ENCODE peak calls at places on chromosomes 13 and 19, in four cellular contexts. H is GM12892, E is SK-N-SH, R is K562. Y is an unnamed sample.

GRCh38 chr13:111217661-111218060 is 102.6 kb downstream of the ARHGEF7 start:
- DNase-seq in H (no peak), E (no peak), R (no peak), Y (no peak)

GRCh38 chr13:65095697-65096096 is 2134.4 kb downstream of the PCDH9 start:
- DNase-seq in H (no peak), E (peak), R (no peak), Y (no peak)

GRCh38 chr19:4518345-4519171 is at the start of gene PLIN4:
- DNase-seq in H (no peak), E (no peak), R (no peak), Y (no peak)

GRCh38 chr19:34994286-34994642 is 5.9 kb upstream of the GRAMD1A start:
- DNase-seq in H (no peak), E (no peak), R (no peak), Y (no peak)

GRCh38 chr19:51565583-51565982 is 5.5 kb upstream of the ZNF175 start:
- DNase-seq in H (no peak), E (no peak), R (no peak), Y (no peak)

GRCh38 chr19:17289489-17289888 is 7.8 kb downstream of the ANKLE1 start:
- DNase-seq in H (peak), E (peak), R (peak), Y (peak)

GRCh38 chr19:49475995-49476880 is 2.2 kb downstream of the FLT3LG start:
- DNase-seq in H (no peak), E (peak), R (peak), Y (no peak)

GRCh38 chr13:33509642-33510229 is 224.2 kb upstream of the STARD13 start:
- DNase-seq in H (no peak), E (no peak), R (no peak), Y (no peak)

GRCh38 chr13:101739382-101740178 is 287.1 kb downstream of the ITGBL1 start:
- DNase-seq in H (no peak), E (no peak), R (no peak), Y (no peak)

GRCh38 chr13:84481958-84482357 is 599.7 kb upstream of the SLITRK1 start:
- DNase-seq in H (no peak), E (no peak), R (no peak), Y (no peak)

GRCh38 chr13:95267662-95268369 is 33.4 kb downstream of the ABCC4 start:
- DNase-seq in H (no peak), E (no peak), R (peak), Y (no peak)

GRCh38 chr19:33411621-33412180 is 38.2 kb downstream of the CEBPG start:
- DNase-seq in H (no peak), E (no peak), R (no peak), Y (no peak)

GRCh38 chr19:45469835-45470146 is 2.0 kb downstream of the FOSB start:
- DNase-seq in H (peak), E (peak), R (peak), Y (peak)

GRCh38 chr13:111956261-111957151 is 110.4 kb upstream of the SOX1 start:
- DNase-seq in H (no peak), E (no peak), R (no peak), Y (no peak)

GRCh38 chr13:80469105-80469840 is 128.3 kb upstream of the SPRY2 start:
- DNase-seq in H (no peak), E (no peak), R (no peak), Y (no peak)

GRCh38 chr13:40790232-40790631 is 821 bp downstream of the SLC25A15 start:
- DNase-seq in H (no peak), E (peak), R (no peak), Y (no peak)

GRCh38 chr19:50311723-50312635 is 17.2 kb downstream of the KCNC3 start:
- DNase-seq in H (no peak), E (peak), R (peak), Y (no peak)

GRCh38 chr19:4369109-4369887 is 25.9 kb downstream of the MPND start:
- DNase-seq in H (peak), E (no peak), R (no peak), Y (peak)

GRCh38 chr13:38002596-38002995 is 133.0 kb upstream of the TRPC4 start:
- DNase-seq in H (no peak), E (no peak), R (no peak), Y (no peak)

GRCh38 chr13:27171244-27171829 is at the start of gene USP12:
- DNase-seq in H (peak), E (peak), R (peak), Y (peak)

GRCh38 chr13:79637086-79637763 is 156.3 kb downstream of the NDFIP2 start:
- DNase-seq in H (no peak), E (no peak), R (no peak), Y (no peak)

DNA sequence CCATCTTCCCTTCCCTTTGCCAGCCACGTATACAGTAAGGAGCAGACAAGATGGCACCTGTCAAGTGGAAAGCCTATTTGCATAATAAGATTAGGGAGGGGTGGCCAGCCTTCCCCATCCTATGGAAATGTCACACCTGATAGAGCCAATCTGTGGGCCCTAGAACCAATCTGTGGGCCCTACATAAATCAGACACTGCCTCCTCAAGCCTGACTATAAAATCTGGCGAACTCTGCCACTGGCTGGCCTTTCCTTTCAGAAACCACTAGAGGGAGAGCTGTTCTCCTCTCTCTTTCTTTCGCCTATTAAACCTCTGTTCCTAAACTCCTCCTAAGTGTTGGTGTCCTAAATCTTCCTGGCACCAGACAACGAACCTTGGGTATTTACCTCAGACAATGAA is 231.5 kb upstream of the KLHL1 start:
- DNase-seq in H (no peak), E (no peak), R (no peak), Y (no peak)
- TF ChIP-seq TAF1 in H (no peak), E (no peak), R (no peak), Y (no peak)

GRCh38 chr19:1554968-1555801 is 12.9 kb downstream of the MEX3D start:
- DNase-seq in H (no peak), E (no peak), R (no peak), Y (no peak)
- TF ChIP-seq TAF1 in H (no peak), E (no peak), R (no peak), Y (no peak)

DNA sequence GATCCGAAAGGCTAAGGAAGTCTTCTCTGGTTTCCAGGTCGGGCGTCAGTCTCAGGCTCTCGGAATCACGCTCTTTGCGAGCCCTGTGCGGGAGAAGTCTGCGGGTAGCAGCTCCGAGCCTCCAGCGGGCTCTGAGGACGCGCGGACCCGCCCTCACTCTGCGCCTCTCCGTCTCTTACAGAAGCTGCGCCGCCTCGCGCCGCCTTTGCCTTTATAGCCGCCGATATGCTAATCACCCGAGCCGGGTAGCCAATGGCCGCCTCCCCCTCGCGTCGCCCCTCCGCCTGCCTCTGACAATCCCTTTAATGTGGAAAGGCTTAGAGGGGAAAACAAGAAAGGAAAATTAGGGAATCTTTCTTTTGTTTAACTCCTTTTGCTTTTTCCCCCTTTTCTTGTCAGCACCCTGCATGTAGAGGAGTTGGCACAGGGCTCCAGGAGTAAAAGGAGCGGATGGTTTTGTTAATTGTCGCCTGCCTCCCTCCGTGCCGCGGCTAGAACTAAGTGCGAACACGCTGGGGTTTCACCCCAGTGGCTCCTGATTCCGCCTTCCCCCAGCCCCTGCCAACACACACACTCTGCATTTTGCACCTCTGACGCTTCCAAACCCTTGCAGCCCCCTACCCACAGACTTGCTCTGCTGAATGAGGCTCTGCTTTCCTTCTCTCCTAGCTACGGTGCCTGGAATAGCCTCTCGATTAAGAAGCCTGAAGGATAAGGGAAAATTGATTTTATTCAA is at the start of gene PCDH8:
- DNase-seq in H (no peak), E (peak), R (no peak), Y (no peak)
- TF ChIP-seq TAF1 in H (no peak), E (no peak), R (no peak), Y (no peak)

DNA sequence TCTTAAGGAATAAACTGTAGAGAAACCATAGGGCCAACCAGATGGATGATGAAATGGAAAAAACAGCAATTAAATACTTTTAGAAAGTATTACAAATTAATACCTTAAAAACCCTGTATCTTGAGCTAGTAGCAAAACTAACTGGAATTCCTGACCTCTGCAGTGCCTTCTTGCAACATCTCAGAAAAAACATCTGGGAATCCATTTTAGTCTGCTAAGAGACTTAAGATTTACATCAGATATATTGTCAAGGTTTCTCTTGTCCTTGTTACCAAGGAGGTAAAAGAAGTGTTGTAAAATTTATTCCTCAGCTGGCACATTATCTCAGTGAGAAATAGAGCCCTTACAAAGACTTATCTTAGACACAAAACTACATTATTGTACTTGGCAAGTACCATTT is 18.5 kb downstream of the KCNRG start:
- DNase-seq in H (no peak), E (no peak), R (no peak), Y (no peak)
- TF ChIP-seq TAF1 in H (no peak), E (no peak), R (no peak), Y (no peak)

GRCh38 chr19:29671393-29672076 is 6.3 kb downstream of the PLEKHF1 start:
- DNase-seq in H (peak), E (no peak), R (peak), Y (peak)
- TF ChIP-seq TAF1 in H (no peak), E (no peak), R (no peak), Y (no peak)

GRCh38 chr13:106561551-106562170 is 6.3 kb downstream of the ARGLU1 start:
- DNase-seq in H (peak), E (no peak), R (no peak), Y (peak)
- TF ChIP-seq TAF1 in H (no peak), E (no peak), R (no peak), Y (no peak)

GRCh38 chr19:5926641-5927438 is 12.8 kb downstream of the CAPS start:
- DNase-seq in H (no peak), E (peak), R (no peak), Y (no peak)
- TF ChIP-seq TAF1 in H (no peak), E (no peak), R (no peak), Y (no peak)

DNA sequence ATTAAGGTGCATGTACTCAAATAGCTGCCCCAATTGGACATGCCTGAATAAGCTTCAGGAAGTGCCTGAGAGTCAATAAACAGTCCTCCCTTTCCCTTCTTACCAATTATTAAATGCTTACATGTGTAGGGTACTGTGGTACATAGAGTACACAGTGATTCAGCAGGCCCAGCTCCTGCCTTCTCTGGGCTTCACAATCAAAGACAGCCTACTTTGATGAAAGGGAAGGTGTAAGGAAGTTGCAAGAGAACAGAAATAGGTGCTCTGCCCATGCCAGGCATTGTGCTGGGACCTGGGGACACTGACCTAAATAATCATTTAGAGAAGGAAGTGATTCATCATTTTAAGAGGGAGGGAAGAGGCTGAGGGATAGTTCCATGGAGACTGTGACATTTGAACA is 17.2 kb downstream of the FRY start:
- DNase-seq in H (no peak), E (peak), R (no peak), Y (no peak)
- TF ChIP-seq TAF1 in H (no peak), E (no peak), R (no peak), Y (no peak)

GRCh38 chr13:108984251-108984920 is 355.0 kb downstream of the MYO16 start:
- DNase-seq in H (no peak), E (no peak), R (no peak), Y (no peak)

GRCh38 chr13:108983273-108983672 is 353.9 kb downstream of the MYO16 start:
- DNase-seq in H (no peak), E (no peak), R (no peak), Y (no peak)

GRCh38 chr13:108987945-108988344 is 358.5 kb downstream of the MYO16 start:
- DNase-seq in H (no peak), E (no peak), R (no peak), Y (no peak)

GRCh38 chr13:108985166-108985565 is 355.8 kb downstream of the MYO16 start:
- DNase-seq in H (no peak), E (no peak), R (no peak), Y (no peak)

DNA sequence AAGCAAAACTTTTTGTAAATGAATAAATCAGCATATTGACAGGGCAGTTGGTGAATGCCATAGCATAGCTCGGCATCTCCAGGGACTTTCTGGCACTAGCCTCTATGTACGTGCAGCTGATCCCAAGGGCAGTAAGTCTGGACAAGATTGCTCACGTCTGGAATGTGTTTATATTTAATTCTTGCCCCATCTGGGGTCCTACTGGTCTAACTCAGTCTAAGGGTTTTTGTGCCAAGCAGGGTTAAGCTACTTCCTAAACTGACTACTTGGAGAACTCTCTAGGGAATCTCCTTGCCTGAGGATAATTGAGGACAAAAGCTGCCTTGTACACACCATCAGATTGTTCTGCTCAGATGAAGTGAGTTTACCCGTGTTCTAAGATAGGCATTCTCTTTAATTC is 358.1 kb downstream of the MYO16 start:
- DNase-seq in H (no peak), E (no peak), R (no peak), Y (no peak)
- TF ChIP-seq TAF1 in H (no peak), E (no peak), R (no peak), Y (no peak)

DNA sequence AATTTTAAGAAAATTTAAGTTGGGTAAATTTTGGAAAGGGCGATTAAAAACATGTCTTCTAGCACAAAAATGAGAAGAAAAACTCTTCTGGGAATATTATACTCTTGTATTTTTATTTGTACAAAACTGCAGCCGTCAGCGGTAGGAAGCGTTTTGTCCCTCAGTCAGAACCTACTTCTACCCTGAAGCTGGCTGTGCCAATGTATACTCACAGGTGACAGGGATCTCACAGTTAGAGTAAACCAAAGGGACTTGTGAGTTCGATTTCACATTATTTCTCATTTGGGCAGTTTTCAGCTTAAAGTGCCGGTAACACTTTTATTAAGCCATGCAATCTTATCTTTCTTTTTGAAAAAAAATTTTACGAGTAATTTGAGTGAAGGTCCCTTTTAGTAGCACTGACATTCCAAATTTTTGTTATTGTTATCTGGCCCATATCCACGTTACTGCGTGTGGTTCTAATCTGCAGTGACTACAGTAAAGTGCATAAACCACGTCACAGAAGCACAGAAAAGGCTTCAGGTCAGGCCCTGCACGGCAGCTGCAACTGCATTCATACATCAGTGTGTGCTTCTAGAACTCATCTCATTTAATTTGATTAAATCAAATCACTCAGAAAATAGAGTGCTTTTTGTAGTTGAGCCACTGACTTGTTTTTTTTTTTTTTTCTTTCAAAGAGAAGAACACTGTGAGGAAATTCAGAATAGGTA is 387.3 kb downstream of the LIG4 start:
- DNase-seq in H (no peak), E (peak), R (no peak), Y (no peak)
- TF ChIP-seq TAF1 in H (no peak), E (no peak), R (no peak), Y (no peak)

Y was measured in GM12891.